ENCODE peak calls at places on chromosomes 13 and 19, in six cellular contexts. F is kidney; B is A673; X is CD4-positive, alpha-beta memory T cell; J is heart left ventricle; W is CD8-positive, alpha-beta T cell. H is an unnamed sample. For H3K4me1, the result is how much of the 10 kb centered on the place peaks cover.

GRCh38 chr13:78913656-78914055 is 254.7 kb upstream of the OBI1 start:
- DNase-seq in F (no peak), B (no peak), X (no peak), J (no peak), W (no peak), H (no peak)

GRCh38 chr13:62682788-62683187 is 1267.1 kb upstream of the PCDH20 start:
- DNase-seq in F (no peak), B (no peak), X (no peak), J (no peak), W (no peak), H (no peak)

GRCh38 chr13:46575321-46575721 is 22.4 kb downstream of the LRCH1 start:
- DNase-seq in F (no peak), B (no peak), X (no peak), J (no peak), W (no peak), H (no peak)

GRCh38 chr19:37983916-37984315 is 76.9 kb downstream of the SIPA1L3 start:
- DNase-seq in F (no peak), B (no peak), X (no peak), J (no peak), W (no peak), H (no peak)

GRCh38 chr13:49062297-49062896 is 86.7 kb downstream of the FNDC3A start:
- DNase-seq in F (no peak), B (no peak), X (no peak), J (no peak), W (no peak), H (no peak)

GRCh38 chr13:47454986-47455385 is 546.1 kb downstream of the SUCLA2 start:
- DNase-seq in F (no peak), B (no peak), X (no peak), J (no peak), W (no peak), H (no peak)

GRCh38 chr19:2070436-2070827 is 19.4 kb upstream of the MKNK2 start:
- DNase-seq in F (no peak), B (no peak), X (no peak), J (no peak), W (no peak), H (no peak)

GRCh38 chr19:3146677-3147100 is 10.9 kb downstream of the GNA15 start:
- DNase-seq in F (no peak), B (no peak), X (peak), J (no peak), W (peak), H (no peak)

GRCh38 chr13:59747529-59747928 is 416.2 kb downstream of the DIAPH3 start:
- DNase-seq in F (no peak), B (peak), X (no peak), J (no peak), W (no peak), H (no peak)

GRCh38 chr19:51271015-51271600 is 20.2 kb downstream of the SIGLECL1 start:
- DNase-seq in F (no peak), B (no peak), X (no peak), J (no peak), W (no peak), H (no peak)

GRCh38 chr13:36818483-36819063 is 449 bp upstream of the RFXAP start:
- DNase-seq in F (no peak), B (no peak), X (no peak), J (no peak), W (no peak), H (no peak)

GRCh38 chr19:18762125-18763023 is 28.7 kb downstream of the COMP start:
- DNase-seq in F (peak), B (no peak), X (no peak), J (peak), W (no peak), H (no peak)

GRCh38 chr19:10855879-10856522 is 7.8 kb downstream of the C19orf38 start:
- DNase-seq in F (no peak), B (peak), X (no peak), J (no peak), W (no peak), H (no peak)

GRCh38 chr13:20141238-20142018 is 19.4 kb downstream of the GJA3 start:
- DNase-seq in F (no peak), B (peak), X (no peak), J (peak), W (no peak), H (no peak)

GRCh38 chr13:63438951-63439350 is 2023.3 kb upstream of the PCDH20 start:
- DNase-seq in F (no peak), B (no peak), X (no peak), J (no peak), W (no peak), H (no peak)

GRCh38 chr19:4701557-4701956 is 22.1 kb downstream of the DPP9 start:
- DNase-seq in F (no peak), B (no peak), X (no peak), J (no peak), W (no peak), H (no peak)

DNA sequence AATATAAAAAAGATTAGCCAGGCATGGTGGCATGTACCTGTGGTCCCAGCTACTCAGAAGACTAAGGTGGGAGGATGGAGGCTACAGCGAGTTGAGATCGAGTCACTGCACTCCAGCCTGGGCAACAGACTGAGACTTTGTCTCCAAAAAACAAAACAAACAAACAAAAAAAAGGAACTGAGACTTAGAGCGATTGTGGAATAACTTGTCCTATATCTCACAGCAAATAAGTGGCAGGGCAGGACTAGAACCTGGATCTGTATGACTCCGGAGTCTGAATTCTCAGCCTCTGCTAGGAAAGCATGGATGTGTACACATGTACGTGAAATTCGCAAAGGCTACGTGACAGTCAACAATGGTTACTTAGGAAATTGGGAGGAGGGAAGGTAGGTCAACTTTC is 20.1 kb downstream of the KRTDAP start:
- DNase-seq in F (no peak), B (no peak), X (no peak), J (no peak), W (no peak), H (no peak)
- H3K4me1 ChIP-seq in F (under half), B (under half), X (under half), J (under half), W (under half), H (under half)

DNA sequence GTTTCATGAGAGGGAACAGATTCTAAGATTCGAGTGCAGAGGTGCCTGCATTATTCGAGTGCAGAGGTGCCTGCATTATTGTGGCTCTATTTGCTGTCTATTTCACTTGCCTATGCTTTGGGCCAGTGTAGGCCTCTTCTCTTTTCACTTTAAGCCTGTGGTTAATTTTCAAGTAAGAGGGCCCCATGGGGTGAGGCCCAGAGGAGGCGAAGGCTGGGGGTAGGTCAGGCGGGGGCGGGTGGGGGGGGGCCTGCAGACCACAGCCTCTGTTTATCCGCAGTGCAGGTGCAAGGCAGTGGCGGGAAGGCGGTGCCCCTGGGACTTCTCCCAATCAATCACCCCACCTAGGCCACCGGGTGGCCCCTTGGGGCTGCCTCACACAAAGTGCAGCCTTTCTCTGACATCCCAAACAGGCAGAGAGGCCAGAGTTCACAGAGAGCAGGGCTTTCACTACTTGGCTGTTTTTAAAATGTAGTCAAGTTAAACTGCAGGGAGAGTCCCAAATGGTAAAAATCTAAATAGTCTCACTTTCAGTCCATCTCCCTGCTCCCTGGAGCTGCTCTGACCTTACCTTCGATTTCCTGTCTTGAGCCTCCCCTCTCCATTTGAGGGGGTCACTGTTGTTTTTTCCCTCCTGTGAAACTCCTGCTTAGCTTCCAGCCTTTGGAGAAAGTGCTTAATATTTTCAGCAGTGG is 249.1 kb downstream of the DLEU7 start:
- DNase-seq in F (no peak), B (no peak), X (no peak), J (no peak), W (no peak), H (no peak)
- H3K4me1 ChIP-seq in F (under half), B (under half), X (under half), J (under half), W (under half), H (under half)

GRCh38 chr13:98026457-98026857 is 73.0 kb downstream of the IPO5 start:
- DNase-seq in F (no peak), B (peak), X (no peak), J (no peak), W (no peak), H (no peak)
- H3K4me1 ChIP-seq in F (under half), B (under half), X (under half), J (under half), W (under half), H (under half)

DNA sequence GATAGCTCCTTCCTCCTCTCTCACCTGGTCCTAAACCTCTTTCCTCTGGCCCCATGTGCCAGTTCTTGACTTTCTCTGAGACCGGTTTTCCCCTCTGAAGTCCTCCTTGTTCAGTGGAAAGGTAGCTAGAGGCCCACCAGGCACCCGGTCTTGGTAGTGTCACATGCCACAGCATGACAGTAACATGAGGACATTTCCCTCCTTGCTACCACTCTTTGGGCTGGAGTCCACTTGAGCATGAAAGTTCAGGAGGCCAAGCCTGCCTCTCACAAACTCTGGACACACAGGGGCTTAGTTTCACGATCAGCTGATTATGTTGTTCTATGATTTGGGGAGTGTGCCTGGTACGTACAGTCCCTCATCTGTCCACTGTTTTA is 45.6 kb downstream of the NFIX start:
- DNase-seq in F (no peak), B (no peak), X (no peak), J (no peak), W (no peak), H (no peak)
- H3K4me1 ChIP-seq in F (under half), B (half or more), X (under half), J (half or more), W (under half), H (under half)

DNA sequence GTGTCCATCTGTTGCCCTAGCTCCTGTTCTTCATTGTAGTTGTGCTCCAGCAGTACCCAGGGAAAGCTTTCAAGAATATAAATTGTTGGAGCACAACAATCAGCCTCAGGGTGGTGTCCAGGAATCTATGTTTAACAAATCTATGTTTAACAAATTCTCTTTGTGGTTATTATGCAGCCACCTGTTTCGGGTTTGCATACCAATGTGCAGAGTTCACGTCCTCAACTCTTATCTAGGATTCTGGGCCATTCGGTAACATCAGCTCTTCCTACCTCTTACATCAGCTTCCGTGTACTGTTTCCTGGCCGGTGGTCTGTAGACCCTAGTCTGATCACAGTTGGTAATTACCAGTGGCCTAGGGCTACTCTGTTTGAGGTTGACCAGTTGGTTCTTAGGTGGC is 17.0 kb downstream of the MTUS2 start:
- DNase-seq in F (no peak), B (no peak), X (no peak), J (no peak), W (no peak), H (no peak)
- H3K4me1 ChIP-seq in F (under half), B (under half), X (under half), J (under half), W (under half), H (under half)

DNA sequence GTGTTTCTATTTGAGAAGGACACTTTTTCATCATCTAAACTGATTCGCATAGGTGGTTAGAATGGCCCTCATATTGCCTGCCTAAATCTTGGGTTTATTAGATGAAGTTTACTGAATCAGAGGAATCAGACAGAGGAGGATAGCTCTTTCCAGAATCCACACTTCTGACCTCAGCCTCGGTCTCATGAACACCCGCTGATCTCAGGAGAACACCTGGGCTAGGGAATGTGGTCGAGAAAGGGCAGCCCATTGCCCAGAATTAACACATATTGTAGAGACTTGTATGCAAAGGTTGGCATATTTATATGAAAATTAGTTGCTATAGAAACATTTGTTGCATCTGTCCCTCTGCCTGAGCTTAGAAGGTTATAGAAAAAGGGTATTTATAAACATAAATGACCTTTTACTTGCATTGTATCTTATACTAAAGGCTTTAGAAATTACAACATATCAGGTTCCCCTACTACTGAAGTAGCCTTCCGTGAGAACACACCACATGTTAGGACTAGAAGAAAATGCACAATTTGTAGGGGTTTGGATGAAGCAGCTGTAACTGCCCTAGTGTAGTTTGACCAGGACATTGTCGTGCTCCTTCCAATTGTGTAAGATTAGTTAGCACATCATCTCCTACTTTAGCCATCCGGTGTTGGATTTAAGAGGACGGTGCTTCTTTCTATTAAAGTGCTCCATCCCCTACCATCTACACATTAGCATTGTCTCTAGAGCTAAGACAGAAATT is 103.8 kb downstream of the TNFRSF19 start:
- DNase-seq in F (no peak), B (no peak), X (no peak), J (no peak), W (no peak), H (no peak)
- H3K4me1 ChIP-seq in F (under half), B (under half), X (under half), J (under half), W (under half), H (under half)

GRCh38 chr19:43527860-43528622 is 1.0 kb upstream of the ETHE1 start:
- DNase-seq in F (peak), B (peak), X (no peak), J (peak), W (no peak), H (no peak)
- H3K4me1 ChIP-seq in F (under half), B (under half), X (under half), J (under half), W (under half), H (under half)

H was measured in SJSA1.